ENCODE peak calls at places on chromosomes 16 and 17, in four cellular contexts. D is suprapubic skin; S is IMR-90; H is CD8-positive, alpha-beta T cell. J is an unnamed sample.

GRCh38 chr17:46968224-46968834 is 10.7 kb downstream of the RPRML start:
- DNase-seq in D (no peak), S (peak), H (no peak), J (no peak)

GRCh38 chr16:19067349-19068236 is at the start of gene COQ7:
- DNase-seq in D (peak), S (peak), H (peak), J (peak)

GRCh38 chr16:84044108-84044488 is 1.5 kb upstream of the SLC38A8 start:
- DNase-seq in D (no peak), S (peak), H (no peak), J (no peak)

GRCh38 chr17:58112970-58113631 is 29.9 kb downstream of the DYNLL2 start:
- DNase-seq in D (peak), S (peak), H (peak), J (peak)

GRCh38 chr16:9159839-9160550 is 68.6 kb downstream of the HAPSTR1 start:
- DNase-seq in D (no peak), S (peak), H (no peak), J (peak)

GRCh38 chr16:55835578-55835977 is 2.7 kb upstream of the CES1 start:
- DNase-seq in D (peak), S (no peak), H (no peak), J (no peak)

GRCh38 chr17:74825952-74826713 is 33.6 kb downstream of the GRIN2C start:
- DNase-seq in D (no peak), S (no peak), H (no peak), J (no peak)

GRCh38 chr17:2598166-2598565 is 4.7 kb downstream of the PAFAH1B1 start:
- DNase-seq in D (no peak), S (peak), H (no peak), J (no peak)

GRCh38 chr16:56603589-56603988 is 4.8 kb upstream of the MT2A start:
- DNase-seq in D (no peak), S (peak), H (no peak), J (no peak)

GRCh38 chr16:28609631-28610594 is at the start of gene SULT1A1:
- DNase-seq in D (no peak), S (no peak), H (no peak), J (no peak)

GRCh38 chr17:5883775-5884665 is 186.2 kb upstream of the WSCD1 start:
- DNase-seq in D (peak), S (no peak), H (no peak), J (no peak)

GRCh38 chr17:72514321-72514861 is 393.6 kb downstream of the SOX9 start:
- DNase-seq in D (no peak), S (no peak), H (no peak), J (no peak)

GRCh38 chr16:86251682-86252081 is 258.6 kb upstream of the FOXF1 start:
- DNase-seq in D (no peak), S (peak), H (no peak), J (no peak)

GRCh38 chr17:199195-199604 is 17.8 kb upstream of the DOC2B start:
- DNase-seq in D (no peak), S (peak), H (no peak), J (no peak)

GRCh38 chr17:83064021-83064731 is 15.2 kb upstream of the METRNL start:
- DNase-seq in D (peak), S (no peak), H (no peak), J (no peak)

GRCh38 chr16:963913-964695 is 6.7 kb downstream of the LMF1 start:
- DNase-seq in D (peak), S (no peak), H (no peak), J (no peak)
- H3K27ac ChIP-seq in D (no peak), S (no peak), H (no peak), J (peak)

GRCh38 chr16:48561960-48562393 is 48.0 kb downstream of the N4BP1 start:
- DNase-seq in D (no peak), S (peak), H (no peak), J (no peak)
- H3K27ac ChIP-seq in D (no peak), S (no peak), H (no peak), J (no peak)

DNA sequence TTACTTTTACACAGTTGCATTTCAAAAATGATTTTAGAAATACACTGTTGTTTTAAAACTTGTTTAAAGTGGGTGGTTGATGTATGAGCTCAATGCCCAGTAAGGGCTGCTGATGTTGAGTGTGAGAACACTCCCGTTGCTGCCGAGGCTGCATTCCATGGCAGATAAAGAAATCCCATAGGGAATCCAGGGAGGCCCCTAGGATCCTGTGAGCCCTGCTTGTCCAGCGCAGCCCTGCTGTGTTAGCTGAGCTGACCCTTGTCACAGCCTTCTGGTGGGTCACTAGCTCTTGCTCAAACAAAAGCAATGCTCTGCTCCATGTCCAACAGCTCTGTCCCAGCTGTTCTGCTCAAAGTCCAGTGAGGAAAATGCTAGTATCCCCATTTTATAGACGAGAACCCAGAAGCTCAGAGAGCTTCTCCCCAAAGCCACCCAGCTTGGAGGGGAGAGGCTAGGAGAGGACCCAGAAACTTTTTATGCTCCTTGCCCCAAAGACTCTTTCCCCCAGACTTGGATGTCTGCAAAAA is 18.6 kb upstream of the COL1A1 start:
- DNase-seq in D (no peak), S (peak), H (no peak), J (no peak)
- H3K27ac ChIP-seq in D (peak), S (peak), H (no peak), J (no peak)

GRCh38 chr17:1580979-1581676 is 18.5 kb upstream of the PITPNA start:
- DNase-seq in D (no peak), S (no peak), H (no peak), J (no peak)
- H3K27ac ChIP-seq in D (no peak), S (no peak), H (no peak), J (no peak)

GRCh38 chr17:17467021-17467420 is 9.8 kb upstream of the MED9 start:
- DNase-seq in D (no peak), S (no peak), H (no peak), J (no peak)
- H3K27ac ChIP-seq in D (no peak), S (no peak), H (no peak), J (no peak)

GRCh38 chr17:61459968-61460718 is 7.9 kb downstream of the TBX4 start:
- DNase-seq in D (peak), S (no peak), H (no peak), J (no peak)
- H3K27ac ChIP-seq in D (no peak), S (no peak), H (no peak), J (no peak)

DNA sequence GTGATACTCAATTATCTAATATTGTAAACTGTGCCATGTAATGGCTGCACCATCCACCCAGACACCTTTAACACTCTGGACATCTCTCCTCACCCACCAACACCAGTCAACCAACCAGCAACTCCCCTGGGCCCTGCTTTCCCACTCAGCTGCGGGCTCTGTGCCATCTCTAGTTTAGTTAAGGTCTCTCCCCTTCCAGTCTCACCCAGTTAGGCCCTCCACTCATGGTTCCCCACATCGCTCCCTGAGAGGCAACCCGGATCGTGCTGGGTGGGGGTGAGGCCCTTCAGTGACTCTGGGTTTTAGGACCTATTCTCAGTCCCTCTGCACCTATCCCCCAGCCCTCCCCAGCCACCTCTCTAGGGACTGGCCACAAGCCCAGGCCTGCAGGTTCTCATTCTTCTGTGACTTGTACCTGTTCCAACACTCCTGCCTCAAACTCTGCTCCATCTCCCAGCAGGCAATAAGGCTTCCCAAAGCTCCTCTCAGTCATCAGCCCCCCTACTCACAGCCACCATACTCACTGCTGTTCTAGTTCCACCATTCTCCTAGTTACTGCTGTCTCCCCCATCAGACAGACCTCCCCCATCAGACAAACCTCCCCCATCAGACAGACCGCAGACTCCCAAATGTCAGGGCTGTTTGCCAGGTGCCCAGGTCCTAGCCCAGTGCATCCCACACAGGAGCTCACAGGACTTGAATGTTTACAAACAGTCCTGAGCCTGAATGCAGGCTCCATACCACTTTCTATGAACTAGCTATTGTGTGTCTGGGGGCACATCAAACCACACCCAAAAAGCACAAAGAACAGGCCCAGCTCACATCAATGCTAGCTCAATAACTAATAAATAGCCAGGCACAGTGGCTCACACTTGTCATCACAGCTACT is 2.6 kb downstream of the TK2 start:
- DNase-seq in D (peak), S (no peak), H (no peak), J (no peak)
- H3K27ac ChIP-seq in D (no peak), S (no peak), H (no peak), J (no peak)

GRCh38 chr16:11312718-11313492 is 31.8 kb upstream of the PRM1 start:
- DNase-seq in D (no peak), S (peak), H (no peak), J (no peak)
- H3K27ac ChIP-seq in D (no peak), S (peak), H (no peak), J (no peak)

J was measured in CD4-positive, CD25-positive, alpha-beta regulatory T cell.